ENCODE peak calls at places on chromosomes 16 and 17, in nine cellular contexts. G is tibial artery; J is neural progenitor cell; T is spleen; F is CD8-positive, alpha-beta T cell; N is osteoblast; S is breast epithelium; L is heart left ventricle; M is heart right ventricle. A is an unnamed sample.

GRCh38 chr17:79335456-79335855 is 260.8 kb downstream of the ENGASE start:
- DNase-seq in G (no peak), L (peak; percentile 6), F (no peak), N (no peak), J (no peak), T (no peak), M (no peak), S (no peak), A (no peak)

GRCh38 chr17:79212150-79213087 is 137.8 kb downstream of the ENGASE start:
- DNase-seq in L (no peak), T (no peak), S (no peak), F (peak; percentile 12), N (no peak), M (no peak), G (no peak), J (peak; percentile 63), A (no peak)

GRCh38 chr17:28969706-28970393 is 18.5 kb upstream of the PHF12 start:
- DNase-seq in S (no peak), N (peak; percentile 74), F (no peak), T (no peak), J (no peak), M (no peak), G (no peak), L (peak; percentile 37), A (no peak)

GRCh38 chr17:3015890-3016289 is 47.5 kb downstream of the OR1D5 start:
- DNase-seq in F (no peak), L (peak; percentile 10), J (no peak), S (no peak), T (no peak), G (no peak), M (no peak), N (no peak), A (no peak)

GRCh38 chr17:74690409-74690825 is 22.3 kb downstream of the CD300LF start:
- DNase-seq in L (no peak), M (no peak), G (peak; percentile 62), T (peak; percentile 80), J (no peak), F (no peak), N (peak; percentile 72), S (no peak), A (peak; percentile 46)

GRCh38 chr16:27841061-27841801 is 222.3 kb downstream of the GSG1L start:
- DNase-seq in G (no peak), S (peak; percentile 39), L (no peak), F (no peak), J (no peak), N (no peak), M (no peak), T (peak; percentile 47), A (no peak)

GRCh38 chr16:71658771-71659170 is 32.8 kb downstream of the MARVELD3 start:
- DNase-seq in G (no peak), M (no peak), N (no peak), T (no peak), S (no peak), J (no peak), F (no peak), L (no peak), A (no peak)

GRCh38 chr17:74332763-74333220 is 6.8 kb downstream of the KIF19 start:
- DNase-seq in F (no peak), G (no peak), M (no peak), L (no peak), N (no peak), T (no peak), S (no peak), J (peak; percentile 40), A (no peak)

GRCh38 chr16:89958068-89958467 is 9.5 kb downstream of the DEF8 start:
- DNase-seq in M (peak; percentile 20), F (no peak), T (peak; percentile 75), G (peak; percentile 32), N (peak; percentile 95), S (no peak), L (peak; percentile 69), J (peak; percentile 58), A (peak; percentile 50)

GRCh38 chr17:83078378-83079339 is 750 bp upstream of the METRNL start:
- DNase-seq in S (no peak), M (no peak), L (no peak), N (peak; percentile 96), T (no peak), F (no peak), J (peak; percentile 46), G (no peak), A (no peak)

GRCh38 chr16:16780588-16780987 is 401.6 kb downstream of the NPIPA7 start:
- DNase-seq in T (no peak), M (no peak), G (no peak), N (no peak), J (peak; percentile 66), S (no peak), F (no peak), L (no peak), A (no peak)

GRCh38 chr16:84546669-84547538 is 42.4 kb upstream of the MEAK7 start:
- DNase-seq in L (no peak), M (no peak), T (peak; percentile 47), F (no peak), N (no peak), J (peak; percentile 63), G (no peak), S (no peak), A (no peak)

GRCh38 chr16:2675714-2676113 is 6.6 kb upstream of the KCTD5 start:
- DNase-seq in T (no peak), S (no peak), L (no peak), G (no peak), M (no peak), F (no peak), N (no peak), J (no peak), A (no peak)

GRCh38 chr17:57419940-57420522 is 163.7 kb downstream of the MSI2 start:
- DNase-seq in F (no peak), L (no peak), M (no peak), G (no peak), S (no peak), N (no peak), T (no peak), J (no peak), A (no peak)
- TF ChIP-seq CTCF in F (no peak), L (no peak), M (no peak), G (no peak), S (no peak), N (no peak), T (no peak), J (no peak), A (no peak)

GRCh38 chr17:68379150-68379510 is 78.2 kb downstream of the WIPI1 start:
- DNase-seq in T (no peak), J (no peak), F (no peak), M (no peak), G (no peak), S (no peak), L (no peak), N (no peak), A (no peak)
- H3K4me3 ChIP-seq in T (no peak overlapping the region), J (no peak overlapping the region), F (no peak overlapping the region), M (no peak overlapping the region), G (no peak overlapping the region), S (no peak overlapping the region), L (no peak overlapping the region), N (no peak overlapping the region), A (no peak overlapping the region)

GRCh38 chr17:17132746-17133145 is 73.4 kb downstream of the PLD6 start:
- DNase-seq in G (no peak), L (no peak), M (no peak), J (peak; percentile 81), T (no peak), S (no peak), F (no peak), N (no peak), A (no peak)
- H3K27ac ChIP-seq in G (no peak overlapping the region), L (no peak overlapping the region), M (no peak overlapping the region), J (no peak overlapping the region), T (no peak overlapping the region), S (no peak overlapping the region), F (no peak overlapping the region), N (no peak overlapping the region), A (no peak overlapping the region)

GRCh38 chr17:19260958-19261357 is 23.8 kb downstream of the EPN2 start:
- DNase-seq in F (no peak), M (no peak), J (peak; percentile 17), G (no peak), S (no peak), N (no peak), L (no peak), T (peak; percentile 20), A (no peak)
- TF ChIP-seq CTCF in F (no peak), M (no peak), J (no peak), G (no peak), S (no peak), N (peak; percentile 15), L (peak; percentile 18), T (no peak), A (no peak)

GRCh38 chr16:9095171-9095570 is 3.7 kb downstream of the HAPSTR1 start:
- DNase-seq in G (no peak), F (no peak), S (no peak), T (no peak), J (no peak), N (no peak), L (no peak), M (no peak), A (no peak)
- H3K4me3 ChIP-seq in G (no peak overlapping the region), F (peak overlapping the region; percentile 93), S (peak overlapping the region; percentile 82), T (peak overlapping the region; percentile 96), J (peak overlapping the region; percentile 93), N (peak overlapping the region; percentile 98), L (peak overlapping the region; percentile 75), M (peak overlapping the region; percentile 94), A (no peak overlapping the region)

GRCh38 chr17:70345061-70345460 is 175.7 kb downstream of the KCNJ2 start:
- DNase-seq in M (no peak), T (no peak), N (no peak), S (no peak), G (no peak), L (no peak), F (no peak), J (no peak), A (no peak)

GRCh38 chr17:70343134-70343533 is 173.8 kb downstream of the KCNJ2 start:
- DNase-seq in L (no peak), S (no peak), M (no peak), F (no peak), N (no peak), G (no peak), T (no peak), J (no peak), A (no peak)

GRCh38 chr17:70338946-70339354 is 169.6 kb downstream of the KCNJ2 start:
- DNase-seq in M (no peak), J (no peak), T (no peak), G (no peak), S (no peak), F (no peak), L (no peak), N (no peak), A (no peak)

GRCh38 chr17:70344356-70345060 is 175.2 kb downstream of the KCNJ2 start:
- DNase-seq in N (peak; percentile 9), T (no peak), J (no peak), M (no peak), S (no peak), F (no peak), L (no peak), G (no peak), A (no peak)
- H3K27ac ChIP-seq in N (no peak overlapping the region), T (no peak overlapping the region), J (no peak overlapping the region), M (no peak overlapping the region), S (no peak overlapping the region), F (no peak overlapping the region), L (no peak overlapping the region), G (no peak overlapping the region), A (no peak overlapping the region)